ENCODE peak calls at places on chromosome 22, in ten cellular contexts. One of them, this sample, is unnamed.

GRCh38 chr22:44067901-44068300 is 43.8 kb downstream of the PARVB start:
- DNase-seq in NCI-H1436 treated with DMSO at 0.1 percent for 48 hours: no peak
- DNase-seq in stimulated activated naive B cell treated with anti-CD40 and anti-IgM and Interleukin-4, amounts not matched to agents 10 μg/mL and 1 μg/mL and 100 μg/mL, for 72 hours: no peak
- DNase-seq in T1000: no peak
- DNase-seq in H54: no peak
- DNase-seq in fibroblast of pulmonary artery: no peak
- DNase-seq in K562: no peak
- DNase-seq in stimulated activated CD4-positive, alpha-beta T cell treated with anti-CD3 and anti-CD28 coated beads, Interleukin-15, amount 100 ng/mL, for 24 hours: no peak
- DNase-seq in ELR: no peak
- DNase-seq in GM19239: no peak
- DNase-seq in this sample: no peak

GRCh38 chr22:45159652-45160462 is 3.9 kb upstream of the NUP50 start:
- DNase-seq in stimulated activated CD4-positive, alpha-beta T cell treated with anti-CD3 and anti-CD28 coated beads, Interleukin-15, amount 100 ng/mL, for 24 hours: no peak
- DNase-seq in GM19239: no peak
- DNase-seq in K562: no peak
- DNase-seq in H54: no peak
- DNase-seq in T1000: no peak
- DNase-seq in fibroblast of pulmonary artery: peak; percentile 58
- DNase-seq in stimulated activated naive B cell treated with anti-CD40 and anti-IgM and Interleukin-4, amounts not matched to agents 10 μg/mL and 1 μg/mL and 100 μg/mL, for 72 hours: no peak
- DNase-seq in NCI-H1436 treated with DMSO at 0.1 percent for 48 hours: no peak
- DNase-seq in ELR: peak; percentile 22
- DNase-seq in this sample: peak; percentile 31

GRCh38 chr22:38850941-38851849 is 7.4 kb upstream of the NPTXR start:
- DNase-seq in GM19239: no peak
- DNase-seq in stimulated activated naive B cell treated with anti-CD40 and anti-IgM and Interleukin-4, amounts not matched to agents 10 μg/mL and 1 μg/mL and 100 μg/mL, for 72 hours: no peak
- DNase-seq in T1000: peak; percentile 56
- DNase-seq in K562: no peak
- DNase-seq in fibroblast of pulmonary artery: peak; percentile 60
- DNase-seq in NCI-H1436 treated with DMSO at 0.1 percent for 48 hours: no peak
- DNase-seq in ELR: peak; percentile 87
- DNase-seq in stimulated activated CD4-positive, alpha-beta T cell treated with anti-CD3 and anti-CD28 coated beads, Interleukin-15, amount 100 ng/mL, for 24 hours: no peak
- DNase-seq in H54: peak; percentile 76
- DNase-seq in this sample: peak; percentile 71

GRCh38 chr22:35839811-35840739 is 122.4 kb downstream of the APOL5 start:
- DNase-seq in NCI-H1436 treated with DMSO at 0.1 percent for 48 hours: peak; percentile 63
- DNase-seq in GM19239: no peak
- DNase-seq in T1000: peak; percentile 82
- DNase-seq in stimulated activated naive B cell treated with anti-CD40 and anti-IgM and Interleukin-4, amounts not matched to agents 10 μg/mL and 1 μg/mL and 100 μg/mL, for 72 hours: no peak
- DNase-seq in K562: peak; percentile 86
- DNase-seq in fibroblast of pulmonary artery: peak; percentile 98
- DNase-seq in stimulated activated CD4-positive, alpha-beta T cell treated with anti-CD3 and anti-CD28 coated beads, Interleukin-15, amount 100 ng/mL, for 24 hours: peak; percentile 2
- DNase-seq in ELR: peak; percentile 98
- DNase-seq in H54: peak; percentile 38
- DNase-seq in this sample: peak; percentile 98

GRCh38 chr22:39661842-39662676 is 91.5 kb downstream of the CACNA1I start:
- DNase-seq in T1000: no peak
- DNase-seq in NCI-H1436 treated with DMSO at 0.1 percent for 48 hours: no peak
- DNase-seq in stimulated activated CD4-positive, alpha-beta T cell treated with anti-CD3 and anti-CD28 coated beads, Interleukin-15, amount 100 ng/mL, for 24 hours: peak; percentile 88
- DNase-seq in GM19239: no peak
- DNase-seq in K562: peak; percentile 89
- DNase-seq in stimulated activated naive B cell treated with anti-CD40 and anti-IgM and Interleukin-4, amounts not matched to agents 10 μg/mL and 1 μg/mL and 100 μg/mL, for 72 hours: no peak
- DNase-seq in fibroblast of pulmonary artery: no peak
- DNase-seq in ELR: no peak
- DNase-seq in H54: no peak
- DNase-seq in this sample: no peak

GRCh38 chr22:24503137-24503850 is 8.2 kb downstream of the UPB1 start:
- DNase-seq in ELR: peak; percentile 75
- DNase-seq in T1000: peak; percentile 32
- DNase-seq in H54: peak; percentile 52
- DNase-seq in stimulated activated CD4-positive, alpha-beta T cell treated with anti-CD3 and anti-CD28 coated beads, Interleukin-15, amount 100 ng/mL, for 24 hours: peak; percentile 75
- DNase-seq in stimulated activated naive B cell treated with anti-CD40 and anti-IgM and Interleukin-4, amounts not matched to agents 10 μg/mL and 1 μg/mL and 100 μg/mL, for 72 hours: peak; percentile 80
- DNase-seq in NCI-H1436 treated with DMSO at 0.1 percent for 48 hours: no peak
- DNase-seq in K562: peak; percentile 68
- DNase-seq in fibroblast of pulmonary artery: peak; percentile 69
- DNase-seq in GM19239: peak; percentile 72
- DNase-seq in this sample: peak; percentile 65

GRCh38 chr22:27241430-27242110 is 560.0 kb downstream of the MN1 start:
- DNase-seq in K562: no peak
- DNase-seq in fibroblast of pulmonary artery: peak; percentile 44
- DNase-seq in stimulated activated naive B cell treated with anti-CD40 and anti-IgM and Interleukin-4, amounts not matched to agents 10 μg/mL and 1 μg/mL and 100 μg/mL, for 72 hours: no peak
- DNase-seq in H54: no peak
- DNase-seq in NCI-H1436 treated with DMSO at 0.1 percent for 48 hours: no peak
- DNase-seq in stimulated activated CD4-positive, alpha-beta T cell treated with anti-CD3 and anti-CD28 coated beads, Interleukin-15, amount 100 ng/mL, for 24 hours: no peak
- DNase-seq in GM19239: no peak
- DNase-seq in T1000: no peak
- DNase-seq in ELR: no peak
- DNase-seq in this sample: no peak

GRCh38 chr22:42475122-42475521 is 42.9 kb upstream of the NFAM1 start:
- DNase-seq in ELR: no peak
- DNase-seq in fibroblast of pulmonary artery: no peak
- DNase-seq in stimulated activated naive B cell treated with anti-CD40 and anti-IgM and Interleukin-4, amounts not matched to agents 10 μg/mL and 1 μg/mL and 100 μg/mL, for 72 hours: no peak
- DNase-seq in stimulated activated CD4-positive, alpha-beta T cell treated with anti-CD3 and anti-CD28 coated beads, Interleukin-15, amount 100 ng/mL, for 24 hours: no peak
- DNase-seq in H54: no peak
- DNase-seq in GM19239: no peak
- DNase-seq in NCI-H1436 treated with DMSO at 0.1 percent for 48 hours: no peak
- DNase-seq in T1000: no peak
- DNase-seq in K562: no peak
- DNase-seq in this sample: no peak

GRCh38 chr22:44395116-44396005 is 82.6 kb upstream of the SHISAL1 start:
- DNase-seq in ELR: no peak
- DNase-seq in stimulated activated CD4-positive, alpha-beta T cell treated with anti-CD3 and anti-CD28 coated beads, Interleukin-15, amount 100 ng/mL, for 24 hours: no peak
- DNase-seq in GM19239: no peak
- DNase-seq in T1000: no peak
- DNase-seq in H54: no peak
- DNase-seq in stimulated activated naive B cell treated with anti-CD40 and anti-IgM and Interleukin-4, amounts not matched to agents 10 μg/mL and 1 μg/mL and 100 μg/mL, for 72 hours: no peak
- DNase-seq in NCI-H1436 treated with DMSO at 0.1 percent for 48 hours: no peak
- DNase-seq in fibroblast of pulmonary artery: no peak
- DNase-seq in K562: no peak
- DNase-seq in this sample: no peak

GRCh38 chr22:44988671-44989070 is 21.1 kb downstream of the PHF21B start:
- DNase-seq in GM19239: no peak
- DNase-seq in stimulated activated naive B cell treated with anti-CD40 and anti-IgM and Interleukin-4, amounts not matched to agents 10 μg/mL and 1 μg/mL and 100 μg/mL, for 72 hours: no peak
- DNase-seq in H54: no peak
- DNase-seq in T1000: no peak
- DNase-seq in NCI-H1436 treated with DMSO at 0.1 percent for 48 hours: no peak
- DNase-seq in fibroblast of pulmonary artery: no peak
- DNase-seq in stimulated activated CD4-positive, alpha-beta T cell treated with anti-CD3 and anti-CD28 coated beads, Interleukin-15, amount 100 ng/mL, for 24 hours: no peak
- DNase-seq in ELR: peak; percentile 14
- DNase-seq in K562: no peak
- DNase-seq in this sample: no peak

GRCh38 chr22:31278643-31279326 is 13.5 kb downstream of the PIK3IP1 start:
- DNase-seq in fibroblast of pulmonary artery: no peak
- DNase-seq in K562: no peak
- DNase-seq in stimulated activated naive B cell treated with anti-CD40 and anti-IgM and Interleukin-4, amounts not matched to agents 10 μg/mL and 1 μg/mL and 100 μg/mL, for 72 hours: no peak
- DNase-seq in NCI-H1436 treated with DMSO at 0.1 percent for 48 hours: no peak
- DNase-seq in stimulated activated CD4-positive, alpha-beta T cell treated with anti-CD3 and anti-CD28 coated beads, Interleukin-15, amount 100 ng/mL, for 24 hours: no peak
- DNase-seq in H54: no peak
- DNase-seq in ELR: no peak
- DNase-seq in GM19239: no peak
- DNase-seq in T1000: no peak
- DNase-seq in this sample: no peak

GRCh38 chr22:45585437-45585755 is 82.7 kb downstream of the FBLN1 start:
- DNase-seq in ELR: peak; percentile 53
- DNase-seq in H54: no peak
- DNase-seq in NCI-H1436 treated with DMSO at 0.1 percent for 48 hours: no peak
- DNase-seq in K562: no peak
- DNase-seq in stimulated activated naive B cell treated with anti-CD40 and anti-IgM and Interleukin-4, amounts not matched to agents 10 μg/mL and 1 μg/mL and 100 μg/mL, for 72 hours: no peak
- DNase-seq in stimulated activated CD4-positive, alpha-beta T cell treated with anti-CD3 and anti-CD28 coated beads, Interleukin-15, amount 100 ng/mL, for 24 hours: no peak
- DNase-seq in GM19239: no peak
- DNase-seq in fibroblast of pulmonary artery: no peak
- DNase-seq in T1000: no peak
- DNase-seq in this sample: peak; percentile 91

GRCh38 chr22:40289991-40290459 is 56.3 kb upstream of the ADSL start:
- DNase-seq in NCI-H1436 treated with DMSO at 0.1 percent for 48 hours: no peak
- DNase-seq in K562: no peak
- DNase-seq in T1000: no peak
- DNase-seq in H54: no peak
- DNase-seq in stimulated activated naive B cell treated with anti-CD40 and anti-IgM and Interleukin-4, amounts not matched to agents 10 μg/mL and 1 μg/mL and 100 μg/mL, for 72 hours: no peak
- DNase-seq in stimulated activated CD4-positive, alpha-beta T cell treated with anti-CD3 and anti-CD28 coated beads, Interleukin-15, amount 100 ng/mL, for 24 hours: peak; percentile 72
- DNase-seq in fibroblast of pulmonary artery: no peak
- DNase-seq in GM19239: no peak
- DNase-seq in ELR: peak; percentile 36
- DNase-seq in this sample: no peak

GRCh38 chr22:47921906-47922305 is 1159.5 kb downstream of the TBC1D22A start:
- DNase-seq in T1000: no peak
- DNase-seq in ELR: no peak
- DNase-seq in stimulated activated naive B cell treated with anti-CD40 and anti-IgM and Interleukin-4, amounts not matched to agents 10 μg/mL and 1 μg/mL and 100 μg/mL, for 72 hours: no peak
- DNase-seq in GM19239: no peak
- DNase-seq in K562: no peak
- DNase-seq in fibroblast of pulmonary artery: no peak
- DNase-seq in NCI-H1436 treated with DMSO at 0.1 percent for 48 hours: no peak
- DNase-seq in stimulated activated CD4-positive, alpha-beta T cell treated with anti-CD3 and anti-CD28 coated beads, Interleukin-15, amount 100 ng/mL, for 24 hours: no peak
- DNase-seq in H54: no peak
- DNase-seq in this sample: no peak

GRCh38 chr22:42080287-42080686 is 787 bp downstream of the SMDT1 start:
- DNase-seq in ELR: peak; percentile 52
- DNase-seq in GM19239: no peak
- DNase-seq in T1000: peak; percentile 45
- DNase-seq in fibroblast of pulmonary artery: peak; percentile 60
- DNase-seq in NCI-H1436 treated with DMSO at 0.1 percent for 48 hours: no peak
- DNase-seq in K562: no peak
- DNase-seq in H54: no peak
- DNase-seq in stimulated activated CD4-positive, alpha-beta T cell treated with anti-CD3 and anti-CD28 coated beads, Interleukin-15, amount 100 ng/mL, for 24 hours: peak; percentile 35
- DNase-seq in stimulated activated naive B cell treated with anti-CD40 and anti-IgM and Interleukin-4, amounts not matched to agents 10 μg/mL and 1 μg/mL and 100 μg/mL, for 72 hours: no peak
- DNase-seq in this sample: peak; percentile 53

GRCh38 chr22:42292726-42293520 is 22.5 kb upstream of the TCF20 start:
- DNase-seq in NCI-H1436 treated with DMSO at 0.1 percent for 48 hours: no peak
- DNase-seq in H54: no peak
- DNase-seq in stimulated activated naive B cell treated with anti-CD40 and anti-IgM and Interleukin-4, amounts not matched to agents 10 μg/mL and 1 μg/mL and 100 μg/mL, for 72 hours: no peak
- DNase-seq in ELR: no peak
- DNase-seq in stimulated activated CD4-positive, alpha-beta T cell treated with anti-CD3 and anti-CD28 coated beads, Interleukin-15, amount 100 ng/mL, for 24 hours: no peak
- DNase-seq in T1000: no peak
- DNase-seq in fibroblast of pulmonary artery: no peak
- DNase-seq in GM19239: no peak
- DNase-seq in K562: no peak
- DNase-seq in this sample: no peak

GRCh38 chr22:45504703-45505341 is 2.1 kb downstream of the FBLN1 start:
- DNase-seq in stimulated activated CD4-positive, alpha-beta T cell treated with anti-CD3 and anti-CD28 coated beads, Interleukin-15, amount 100 ng/mL, for 24 hours: no peak
- DNase-seq in K562: no peak
- DNase-seq in NCI-H1436 treated with DMSO at 0.1 percent for 48 hours: no peak
- DNase-seq in T1000: no peak
- DNase-seq in stimulated activated naive B cell treated with anti-CD40 and anti-IgM and Interleukin-4, amounts not matched to agents 10 μg/mL and 1 μg/mL and 100 μg/mL, for 72 hours: no peak
- DNase-seq in fibroblast of pulmonary artery: peak; percentile 55
- DNase-seq in ELR: peak; percentile 25
- DNase-seq in GM19239: no peak
- DNase-seq in H54: no peak
- DNase-seq in this sample: no peak

GRCh38 chr22:17086750-17087149 is 1.9 kb downstream of the IL17RA start:
- DNase-seq in K562: no peak
- DNase-seq in stimulated activated naive B cell treated with anti-CD40 and anti-IgM and Interleukin-4, amounts not matched to agents 10 μg/mL and 1 μg/mL and 100 μg/mL, for 72 hours: no peak
- DNase-seq in fibroblast of pulmonary artery: no peak
- DNase-seq in stimulated activated CD4-positive, alpha-beta T cell treated with anti-CD3 and anti-CD28 coated beads, Interleukin-15, amount 100 ng/mL, for 24 hours: peak; percentile 21
- DNase-seq in ELR: no peak
- DNase-seq in NCI-H1436 treated with DMSO at 0.1 percent for 48 hours: no peak
- DNase-seq in T1000: no peak
- DNase-seq in GM19239: no peak
- DNase-seq in H54: no peak
- DNase-seq in this sample: no peak

GRCh38 chr22:48968201-48968959 is 859.3 kb downstream of the BRD1 start:
- DNase-seq in GM19239: no peak
- DNase-seq in fibroblast of pulmonary artery: no peak
- DNase-seq in H54: no peak
- DNase-seq in stimulated activated naive B cell treated with anti-CD40 and anti-IgM and Interleukin-4, amounts not matched to agents 10 μg/mL and 1 μg/mL and 100 μg/mL, for 72 hours: no peak
- DNase-seq in NCI-H1436 treated with DMSO at 0.1 percent for 48 hours: no peak
- DNase-seq in T1000: no peak
- DNase-seq in ELR: no peak
- DNase-seq in stimulated activated CD4-positive, alpha-beta T cell treated with anti-CD3 and anti-CD28 coated beads, Interleukin-15, amount 100 ng/mL, for 24 hours: peak; percentile 30
- DNase-seq in K562: peak; percentile 15
- DNase-seq in this sample: no peak

GRCh38 chr22:37457093-37457893 is 28.9 kb downstream of the MFNG start:
- DNase-seq in ELR: peak; percentile 71
- DNase-seq in stimulated activated naive B cell treated with anti-CD40 and anti-IgM and Interleukin-4, amounts not matched to agents 10 μg/mL and 1 μg/mL and 100 μg/mL, for 72 hours: peak; percentile 63
- DNase-seq in fibroblast of pulmonary artery: peak; percentile 65
- DNase-seq in H54: peak; percentile 57
- DNase-seq in NCI-H1436 treated with DMSO at 0.1 percent for 48 hours: no peak
- DNase-seq in stimulated activated CD4-positive, alpha-beta T cell treated with anti-CD3 and anti-CD28 coated beads, Interleukin-15, amount 100 ng/mL, for 24 hours: peak; percentile 90
- DNase-seq in K562: peak; percentile 83
- DNase-seq in T1000: peak; percentile 53
- DNase-seq in GM19239: peak; percentile 82
- DNase-seq in this sample: peak; percentile 56

GRCh38 chr22:50469377-50470305 is 5.2 kb downstream of the SBF1 start:
- DNase-seq in fibroblast of pulmonary artery: peak; percentile 15
- DNase-seq in ELR: peak; percentile 72
- DNase-seq in stimulated activated naive B cell treated with anti-CD40 and anti-IgM and Interleukin-4, amounts not matched to agents 10 μg/mL and 1 μg/mL and 100 μg/mL, for 72 hours: peak; percentile 90
- DNase-seq in H54: peak; percentile 79
- DNase-seq in T1000: no peak
- DNase-seq in NCI-H1436 treated with DMSO at 0.1 percent for 48 hours: peak; percentile 68
- DNase-seq in K562: peak; percentile 83
- DNase-seq in GM19239: peak; percentile 94
- DNase-seq in stimulated activated CD4-positive, alpha-beta T cell treated with anti-CD3 and anti-CD28 coated beads, Interleukin-15, amount 100 ng/mL, for 24 hours: peak; percentile 97
- DNase-seq in this sample: peak; percentile 30

GRCh38 chr22:27135582-27135981 is 478.2 kb downstream of the MIAT start:
- DNase-seq in H54: peak; percentile 56
- DNase-seq in NCI-H1436 treated with DMSO at 0.1 percent for 48 hours: no peak
- DNase-seq in stimulated activated naive B cell treated with anti-CD40 and anti-IgM and Interleukin-4, amounts not matched to agents 10 μg/mL and 1 μg/mL and 100 μg/mL, for 72 hours: no peak
- DNase-seq in ELR: peak; percentile 82
- DNase-seq in GM19239: no peak
- DNase-seq in fibroblast of pulmonary artery: peak; percentile 75
- DNase-seq in stimulated activated CD4-positive, alpha-beta T cell treated with anti-CD3 and anti-CD28 coated beads, Interleukin-15, amount 100 ng/mL, for 24 hours: no peak
- DNase-seq in T1000: peak; percentile 41
- DNase-seq in K562: no peak
- DNase-seq in this sample: peak; percentile 55

GRCh38 chr22:36922097-36922608 is 8.7 kb downstream of the CSF2RB start:
- DNase-seq in H54: no peak
- DNase-seq in GM19239: no peak
- DNase-seq in K562: no peak
- DNase-seq in NCI-H1436 treated with DMSO at 0.1 percent for 48 hours: no peak
- DNase-seq in fibroblast of pulmonary artery: peak; percentile 43
- DNase-seq in stimulated activated naive B cell treated with anti-CD40 and anti-IgM and Interleukin-4, amounts not matched to agents 10 μg/mL and 1 μg/mL and 100 μg/mL, for 72 hours: no peak
- DNase-seq in ELR: no peak
- DNase-seq in stimulated activated CD4-positive, alpha-beta T cell treated with anti-CD3 and anti-CD28 coated beads, Interleukin-15, amount 100 ng/mL, for 24 hours: no peak
- DNase-seq in T1000: no peak
- DNase-seq in this sample: no peak

GRCh38 chr22:42831712-42832111 is 25.4 kb downstream of the ARFGAP3 start:
- DNase-seq in GM19239: no peak
- DNase-seq in fibroblast of pulmonary artery: no peak
- DNase-seq in ELR: no peak
- DNase-seq in stimulated activated naive B cell treated with anti-CD40 and anti-IgM and Interleukin-4, amounts not matched to agents 10 μg/mL and 1 μg/mL and 100 μg/mL, for 72 hours: no peak
- DNase-seq in NCI-H1436 treated with DMSO at 0.1 percent for 48 hours: no peak
- DNase-seq in stimulated activated CD4-positive, alpha-beta T cell treated with anti-CD3 and anti-CD28 coated beads, Interleukin-15, amount 100 ng/mL, for 24 hours: no peak
- DNase-seq in T1000: no peak
- DNase-seq in H54: no peak
- DNase-seq in K562: no peak
- DNase-seq in this sample: no peak

GRCh38 chr22:35317680-35318290 is 18.1 kb downstream of the TOM1 start:
- DNase-seq in ELR: no peak
- DNase-seq in stimulated activated CD4-positive, alpha-beta T cell treated with anti-CD3 and anti-CD28 coated beads, Interleukin-15, amount 100 ng/mL, for 24 hours: no peak
- DNase-seq in GM19239: no peak
- DNase-seq in H54: no peak
- DNase-seq in NCI-H1436 treated with DMSO at 0.1 percent for 48 hours: no peak
- DNase-seq in K562: no peak
- DNase-seq in fibroblast of pulmonary artery: no peak
- DNase-seq in stimulated activated naive B cell treated with anti-CD40 and anti-IgM and Interleukin-4, amounts not matched to agents 10 μg/mL and 1 μg/mL and 100 μg/mL, for 72 hours: no peak
- DNase-seq in T1000: no peak
- DNase-seq in this sample: no peak

GRCh38 chr22:46779023-46779422 is 16.6 kb downstream of the TBC1D22A start:
- DNase-seq in ELR: no peak
- DNase-seq in K562: no peak
- DNase-seq in stimulated activated CD4-positive, alpha-beta T cell treated with anti-CD3 and anti-CD28 coated beads, Interleukin-15, amount 100 ng/mL, for 24 hours: no peak
- DNase-seq in GM19239: no peak
- DNase-seq in H54: no peak
- DNase-seq in fibroblast of pulmonary artery: no peak
- DNase-seq in stimulated activated naive B cell treated with anti-CD40 and anti-IgM and Interleukin-4, amounts not matched to agents 10 μg/mL and 1 μg/mL and 100 μg/mL, for 72 hours: no peak
- DNase-seq in T1000: no peak
- DNase-seq in NCI-H1436 treated with DMSO at 0.1 percent for 48 hours: no peak
- DNase-seq in this sample: no peak

GRCh38 chr22:42697542-42698013 is 23.1 kb downstream of the A4GALT start:
- DNase-seq in NCI-H1436 treated with DMSO at 0.1 percent for 48 hours: no peak
- DNase-seq in stimulated activated CD4-positive, alpha-beta T cell treated with anti-CD3 and anti-CD28 coated beads, Interleukin-15, amount 100 ng/mL, for 24 hours: no peak
- DNase-seq in ELR: peak; percentile 91
- DNase-seq in K562: no peak
- DNase-seq in T1000: peak; percentile 48
- DNase-seq in H54: peak; percentile 85
- DNase-seq in stimulated activated naive B cell treated with anti-CD40 and anti-IgM and Interleukin-4, amounts not matched to agents 10 μg/mL and 1 μg/mL and 100 μg/mL, for 72 hours: no peak
- DNase-seq in fibroblast of pulmonary artery: peak; percentile 93
- DNase-seq in GM19239: no peak
- DNase-seq in this sample: peak; percentile 88

GRCh38 chr22:20989323-20990138 is 7.4 kb downstream of the LZTR1 start:
- DNase-seq in T1000: no peak
- DNase-seq in K562: no peak
- DNase-seq in fibroblast of pulmonary artery: no peak
- DNase-seq in H54: no peak
- DNase-seq in stimulated activated naive B cell treated with anti-CD40 and anti-IgM and Interleukin-4, amounts not matched to agents 10 μg/mL and 1 μg/mL and 100 μg/mL, for 72 hours: no peak
- DNase-seq in GM19239: no peak
- DNase-seq in ELR: no peak
- DNase-seq in stimulated activated CD4-positive, alpha-beta T cell treated with anti-CD3 and anti-CD28 coated beads, Interleukin-15, amount 100 ng/mL, for 24 hours: no peak
- DNase-seq in NCI-H1436 treated with DMSO at 0.1 percent for 48 hours: no peak
- DNase-seq in this sample: no peak